ENCODE peak calls at places on chromosome 13, in nine cellular contexts. G is smooth muscle cell of the brain vasculature; I is AG04450; X is dorsolateral prefrontal cortex; K is activated T-helper 1 cell treated with anti-CD3 and anti-CD28 coated beads, Interleukin-2, amount 50 U/mL, for 16 hours; W is astrocyte of the cerebellum; B is amniotic stem cell; M is pancreas; T is germinal center. D is an unnamed sample.

GRCh38 chr13:105116966-105117365 is 1418.5 kb downstream of the EFNB2 start:
- DNase-seq in M (no peak), W (no peak), G (no peak), I (no peak), K (no peak), B (no peak), X (no peak), T (no peak), D (no peak)

GRCh38 chr13:50171585-50172282 is 156.5 kb downstream of the KCNRG start:
- DNase-seq in K (no peak), B (no peak), X (no peak), G (no peak), T (no peak), W (no peak), I (no peak), M (no peak), D (no peak)

GRCh38 chr13:72290962-72291681 is 424.1 kb upstream of the DACH1 start:
- DNase-seq in B (no peak), G (no peak), W (peak), K (no peak), M (no peak), X (no peak), T (no peak), I (no peak), D (peak)

GRCh38 chr13:97982286-97982685 is 28.8 kb downstream of the IPO5 start:
- DNase-seq in K (no peak), T (no peak), B (no peak), G (no peak), I (no peak), M (no peak), X (no peak), W (no peak), D (no peak)

GRCh38 chr13:20125129-20125782 is 35.6 kb downstream of the GJA3 start:
- DNase-seq in X (no peak), W (peak), M (no peak), K (no peak), G (no peak), B (no peak), I (no peak), T (no peak), D (no peak)

GRCh38 chr13:20828540-20829364 is 55.0 kb upstream of the EEF1AKMT1 start:
- DNase-seq in T (peak), X (no peak), K (no peak), G (peak), M (no peak), B (peak), W (peak), I (no peak), D (peak)

GRCh38 chr13:112783946-112784500 is 94.2 kb downstream of the ATP11A start:
- DNase-seq in M (no peak), G (no peak), K (no peak), W (no peak), I (no peak), B (no peak), X (no peak), T (no peak), D (no peak)

GRCh38 chr13:55573565-55573964 is 1567.2 kb upstream of the PRR20A start:
- DNase-seq in B (no peak), G (no peak), I (no peak), X (no peak), W (no peak), K (no peak), M (no peak), T (no peak), D (no peak)

GRCh38 chr13:33518442-33518841 is 232.9 kb upstream of the STARD13 start:
- DNase-seq in M (no peak), X (no peak), I (no peak), G (no peak), W (no peak), B (no peak), T (no peak), K (no peak), D (no peak)

GRCh38 chr13:113137656-113138292 is 15.2 kb downstream of the F10 start:
- DNase-seq in B (no peak), M (no peak), X (no peak), K (no peak), G (no peak), T (no peak), I (no peak), W (no peak), D (no peak)

GRCh38 chr13:76830805-76831204 is 55.4 kb downstream of the KCTD12 start:
- DNase-seq in K (no peak), W (no peak), T (no peak), G (no peak), X (no peak), M (no peak), I (no peak), B (no peak), D (peak)

GRCh38 chr13:64428196-64428595 is 2801.9 kb downstream of the PCDH9 start:
- DNase-seq in I (peak), B (no peak), W (no peak), X (no peak), K (no peak), M (no peak), G (peak), T (no peak), D (no peak)

GRCh38 chr13:111337206-111337605 is 16.8 kb downstream of the TEX29 start:
- DNase-seq in X (no peak), M (no peak), I (peak), K (no peak), T (no peak), G (peak), B (peak), W (peak), D (no peak)

GRCh38 chr13:50104493-50104892 is 89.2 kb downstream of the KCNRG start:
- DNase-seq in I (no peak), X (no peak), M (no peak), B (no peak), W (no peak), T (no peak), G (no peak), K (no peak), D (peak)

D was measured in GM23338.